ENCODE peak calls at places on chromosome 19, in five cellular contexts. T, F, K, M and Z are unnamed samples.

GRCh38 chr19:18253130-18253529 is 21.1 kb downstream of the IQCN start:
- DNase-seq in T (no peak), F (no peak), K (no peak), M (no peak), Z (no peak)

GRCh38 chr19:4229179-4229931 is at the start of gene EBI3:
- DNase-seq in T (peak; percentile 43), F (no peak), K (peak; percentile 45), M (no peak), Z (no peak)

GRCh38 chr19:14006766-14007562 is 844 bp upstream of the RFX1 start:
- DNase-seq in T (no peak), F (no peak), K (no peak), M (no peak), Z (no peak)

GRCh38 chr19:27906081-27906480 is 1306.9 kb downstream of the UQCRFS1 start:
- DNase-seq in T (no peak), F (no peak), K (no peak), M (no peak), Z (no peak)

GRCh38 chr19:7074705-7075282 is 5.3 kb downstream of the ZNF557 start:
- DNase-seq in T (no peak), F (no peak), K (no peak), M (no peak), Z (no peak)

GRCh38 chr19:55647732-55648656 is at the start of gene CCDC106:
- DNase-seq in T (no peak), F (peak; percentile 90), K (peak; percentile 75), M (peak; percentile 30), Z (peak; percentile 68)

GRCh38 chr19:57648336-57649003 is 15.5 kb downstream of the ZNF211 start:
- DNase-seq in T (no peak), F (no peak), K (no peak), M (no peak), Z (no peak)

GRCh38 chr19:55546822-55547614 is 1.7 kb upstream of the SBK3 start:
- DNase-seq in T (peak; percentile 83), F (peak; percentile 42), K (peak; percentile 79), M (no peak), Z (peak; percentile 92)

GRCh38 chr19:5313307-5313706 is 27.3 kb downstream of the PTPRS start:
- DNase-seq in T (no peak), F (no peak), K (no peak), M (no peak), Z (no peak)

GRCh38 chr19:33780251-33780650 is 16.4 kb upstream of the KCTD15 start:
- DNase-seq in T (no peak), F (no peak), K (no peak), M (no peak), Z (no peak)

GRCh38 chr19:36573948-36574726 is 1.0 kb upstream of the ZNF529 start:
- DNase-seq in T (peak; percentile 27), F (no peak), K (peak; percentile 62), M (no peak), Z (peak; percentile 1)

GRCh38 chr19:49427855-49428546 is 2.8 kb downstream of the GFY start:
- DNase-seq in T (peak; percentile 43), F (peak; percentile 80), K (peak; percentile 43), M (no peak), Z (peak; percentile 43)

GRCh38 chr19:30664358-30665058 is 292.3 kb downstream of the ZNF536 start:
- DNase-seq in T (no peak), F (peak; percentile 76), K (peak; percentile 57), M (no peak), Z (peak; percentile 12)

GRCh38 chr19:38385804-38386257 is 2.0 kb downstream of the GGN start:
- DNase-seq in T (no peak), F (peak; percentile 27), K (no peak), M (no peak), Z (no peak)

GRCh38 chr19:17091758-17092333 is 16.3 kb downstream of the MYO9B start:
- DNase-seq in T (no peak), F (no peak), K (no peak), M (no peak), Z (no peak)

GRCh38 chr19:42596391-42597071 is 1.8 kb upstream of the CEACAM8 start:
- DNase-seq in T (peak; percentile 42), F (peak; percentile 54), K (peak; percentile 36), M (no peak), Z (peak; percentile 24)

GRCh38 chr19:12113121-12113520 is 27.0 kb downstream of the ZNF20 start:
- DNase-seq in T (no peak), F (no peak), K (no peak), M (no peak), Z (no peak)
- H3K9me3 ChIP-seq in T (no peaks in the 10 kb centered on the region), F (peaks cover 54% of the 10 kb centered on the region), K (no peaks in the 10 kb centered on the region), M (no peaks in the 10 kb centered on the region), Z (peaks cover 36% of the 10 kb centered on the region)

DNA sequence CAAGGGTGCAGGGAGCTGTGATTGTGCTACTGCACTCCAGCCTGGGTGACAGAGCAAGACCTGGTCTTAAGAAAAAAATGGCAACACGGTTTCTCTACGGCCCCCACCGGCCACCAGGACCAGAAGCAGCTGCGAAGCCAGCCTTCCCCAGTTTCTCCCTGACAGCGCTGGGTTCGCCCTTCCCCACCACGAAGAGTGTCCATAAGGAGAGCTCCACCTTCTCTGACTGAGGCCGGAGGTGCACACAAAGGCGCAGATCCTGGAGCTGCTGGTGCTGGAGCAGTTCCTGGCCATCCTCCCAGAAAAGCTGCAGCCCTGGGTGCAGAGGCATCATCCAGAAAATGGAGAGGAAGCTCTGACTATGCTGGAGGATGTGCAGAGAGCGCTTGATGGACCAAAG is 52.2 kb upstream of the ZNF599 start:
- DNase-seq in T (no peak), F (no peak), K (no peak), M (no peak), Z (no peak)
- TF ChIP-seq EZH2 in T (no peak), F (no peak), K (no peak), M (no peak), Z (no peak)

DNA sequence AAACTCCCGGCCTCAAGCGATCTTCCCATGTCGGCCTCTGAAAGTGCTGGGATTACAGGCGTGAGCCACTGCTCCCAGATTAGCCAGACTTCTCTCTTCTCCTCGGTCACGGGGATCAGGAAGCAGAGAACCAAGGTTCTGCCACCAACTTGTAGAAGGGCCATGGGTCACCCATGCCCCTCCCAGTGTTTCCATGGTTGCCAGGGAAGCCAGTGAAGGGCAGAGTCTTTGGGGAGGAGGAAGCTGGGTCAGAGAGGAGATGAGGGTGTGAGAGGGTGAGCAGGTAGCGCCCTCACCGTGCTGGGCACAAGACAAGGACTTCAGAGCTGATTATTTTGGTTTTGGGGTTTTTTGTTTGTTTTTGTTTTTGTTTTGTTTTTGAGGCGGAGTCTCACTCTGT is 77.1 kb downstream of the GNG7 start:
- DNase-seq in T (no peak), F (no peak), K (no peak), M (no peak), Z (no peak)
- H3F3A ChIP-seq in T (peaks cover 11% of the 10 kb centered on the region), F (peaks cover 6% of the 10 kb centered on the region), K (peaks cover 8% of the 10 kb centered on the region), M (peaks cover 54% of the 10 kb centered on the region), Z (no peaks in the 10 kb centered on the region)

GRCh38 chr19:19711934-19712828 is 20.7 kb downstream of the ZNF14 start:
- DNase-seq in T (no peak), F (no peak), K (no peak), M (no peak), Z (no peak)

GRCh38 chr19:19710506-19710905 is 22.4 kb downstream of the ZNF14 start:
- DNase-seq in T (no peak), F (no peak), K (no peak), M (no peak), Z (no peak)

GRCh38 chr19:19711306-19711933 is 21.5 kb downstream of the ZNF14 start:
- DNase-seq in T (no peak), F (no peak), K (no peak), M (no peak), Z (no peak)
- H3K9me3 ChIP-seq in T (peaks cover 89% of the 10 kb centered on the region), F (peaks cover 74% of the 10 kb centered on the region), K (peaks cover 47% of the 10 kb centered on the region), M (no peaks in the 10 kb centered on the region), Z (peaks cover 83% of the 10 kb centered on the region)

DNA sequence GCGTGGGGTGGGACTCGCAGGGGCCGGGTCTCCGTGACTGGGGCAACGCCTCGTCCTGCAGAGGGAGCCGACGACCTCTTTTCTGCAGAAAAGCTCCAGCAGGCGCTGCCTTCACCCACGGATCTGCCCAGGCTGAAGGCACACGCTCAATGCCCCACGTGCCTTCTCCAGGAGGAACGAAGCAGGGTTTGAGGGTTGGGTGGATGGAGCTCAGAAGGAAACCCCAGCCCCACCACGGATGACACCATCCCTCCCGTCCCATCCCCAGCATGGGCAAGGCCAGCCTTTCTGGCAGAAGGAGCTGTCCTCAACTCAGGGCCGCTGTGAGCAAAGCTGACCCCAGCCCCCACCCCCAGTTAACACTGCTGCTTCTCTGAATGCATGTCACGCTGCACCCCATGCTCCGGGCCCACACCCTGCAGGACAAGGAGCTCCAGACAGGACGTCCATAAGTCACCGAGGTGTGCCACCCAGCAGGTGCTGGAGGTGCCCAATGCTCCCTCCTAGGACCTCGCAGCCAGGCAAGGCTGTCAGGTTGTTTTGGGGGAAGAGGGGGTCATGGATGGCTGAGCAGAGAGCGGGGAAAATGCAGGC is 7.4 kb downstream of the C19orf25 start:
- DNase-seq in T (no peak), F (peak; percentile 49), K (peak; percentile 55), M (no peak), Z (peak; percentile 31)
- TF ChIP-seq EZH2 in T (no peak), F (no peak), K (no peak), M (no peak), Z (no peak)

GRCh38 chr19:12708641-12709040 is 12.2 kb upstream of the FBXW9 start:
- DNase-seq in T (no peak), F (no peak), K (no peak), M (no peak), Z (no peak)
- H3F3A ChIP-seq in T (peaks cover 36% of the 10 kb centered on the region), F (peaks cover 32% of the 10 kb centered on the region), K (no peaks in the 10 kb centered on the region), M (no peaks in the 10 kb centered on the region), Z (no peaks in the 10 kb centered on the region)

GRCh38 chr19:51493776-51494175 is 7.8 kb downstream of the SIGLEC12 start:
- DNase-seq in T (no peak), F (no peak), K (no peak), M (no peak), Z (no peak)

GRCh38 chr19:51490676-51491075 is 10.9 kb downstream of the SIGLEC12 start:
- DNase-seq in T (no peak), F (no peak), K (no peak), M (no peak), Z (no peak)

GRCh38 chr19:51489113-51489512 is 10.8 kb downstream of the CEACAM18 start:
- DNase-seq in T (no peak), F (no peak), K (no peak), M (no peak), Z (peak; percentile 44)

GRCh38 chr19:51488491-51488890 is 10.2 kb downstream of the CEACAM18 start:
- DNase-seq in T (no peak), F (no peak), K (no peak), M (no peak), Z (no peak)

GRCh38 chr19:51491586-51491985 is 10.0 kb downstream of the SIGLEC12 start:
- DNase-seq in T (no peak), F (no peak), K (no peak), M (no peak), Z (no peak)
- H3K9me3 ChIP-seq in T (no peaks in the 10 kb centered on the region), F (no peaks in the 10 kb centered on the region), K (no peaks in the 10 kb centered on the region), M (no peaks in the 10 kb centered on the region), Z (no peaks in the 10 kb centered on the region)